ENCODE peak calls at places on chromosomes 5 and 9, in eight cellular contexts. T is fibroblast of lung; S is KBM-7; X is stimulated activated CD4-positive, alpha-beta T cell treated with anti-CD3 and anti-CD28 coated beads, Interleukin-12 subunit alpha, Interleukin-12 subunit beta, amount 100 ng/mL, for 4 hours; M is COR-L47; U is stimulated activated naive CD8-positive, alpha-beta T cell treated with anti-CD3 and anti-CD28 coated beads, Interleukin-15, Interleukin-2, amounts not matched to agents 100 U/mL and 50 U/mL, for 24 hours; D is adipocyte; V is pancreas. F is an unnamed sample.

GRCh38 chr5:27353540-27353939 is 315.2 kb upstream of the CDH9 start:
- DNase-seq in T (no peak), S (no peak), X (no peak), M (no peak), U (no peak), D (no peak), V (no peak), F (no peak)

GRCh38 chr5:174426388-174426787 is 298.0 kb upstream of the MSX2 start:
- DNase-seq in T (no peak), S (no peak), X (no peak), M (peak), U (no peak), D (no peak), V (no peak), F (no peak)

GRCh38 chr5:134249469-134250379 is 23.9 kb upstream of the PPP2CA start:
- DNase-seq in T (no peak), S (peak), X (no peak), M (no peak), U (no peak), D (no peak), V (no peak), F (no peak)

GRCh38 chr9:32552172-32552872 is at the start of the genes SMIM27 and TOPORS:
- DNase-seq in T (peak), S (peak), X (peak), M (peak), U (peak), D (peak), V (peak), F (peak)

GRCh38 chr5:501040-501832 is 23.0 kb downstream of the SLC9A3 start:
- DNase-seq in T (no peak), S (no peak), X (no peak), M (no peak), U (no peak), D (no peak), V (no peak), F (no peak)

GRCh38 chr5:72355706-72356299 is 35.6 kb downstream of the PTCD2 start:
- DNase-seq in T (peak), S (no peak), X (no peak), M (peak), U (no peak), D (peak), V (no peak), F (no peak)

GRCh38 chr9:111533099-111533785 is 8.3 kb downstream of the ZNF483 start:
- DNase-seq in T (peak), S (no peak), X (no peak), M (no peak), U (no peak), D (peak), V (no peak), F (no peak)

GRCh38 chr5:175743676-175744210 is 85.9 kb downstream of the HRH2 start:
- DNase-seq in T (peak), S (no peak), X (no peak), M (no peak), U (no peak), D (peak), V (no peak), F (no peak)

GRCh38 chr9:12680341-12680740 is 12.8 kb upstream of the TYRP1 start:
- DNase-seq in T (peak), S (no peak), X (no peak), M (no peak), U (no peak), D (peak), V (no peak), F (no peak)

F was measured in activated CD8-positive, alpha-beta T cell treated with anti-CD3 and anti-CD28 coated beads for 36 hours.